ENCODE peak calls at places on chromosome 7, in five cellular contexts. One of them, this sample, is unnamed.

GRCh38 chr7:151695856-151696555 is 176.3 kb upstream of the RHEB start:
- DNase-seq in MM.1S: no peak
- DNase-seq in hepatocyte: no peak
- DNase-seq in GDM1: no peak
- DNase-seq in activated T-helper 9 cell treated with anti-CD3 and anti-CD28 coated beads, Interleukin-2, amount 50 U/mL, for 16 hours: no peak
- DNase-seq in this sample: no peak

GRCh38 chr7:142352543-142352942 is 94.7 kb upstream of the PRSS58 start:
- DNase-seq in activated T-helper 9 cell treated with anti-CD3 and anti-CD28 coated beads, Interleukin-2, amount 50 U/mL, for 16 hours: no peak
- DNase-seq in MM.1S: no peak
- DNase-seq in hepatocyte: no peak
- DNase-seq in GDM1: no peak
- DNase-seq in this sample: no peak

GRCh38 chr7:38542156-38542555 is 89.0 kb downstream of the AMPH start:
- DNase-seq in hepatocyte: no peak
- DNase-seq in activated T-helper 9 cell treated with anti-CD3 and anti-CD28 coated beads, Interleukin-2, amount 50 U/mL, for 16 hours: no peak
- DNase-seq in GDM1: no peak
- DNase-seq in MM.1S: no peak
- DNase-seq in this sample: no peak

GRCh38 chr7:12650080-12650479 is 37.4 kb upstream of the ARL4A start:
- DNase-seq in GDM1: no peak
- DNase-seq in activated T-helper 9 cell treated with anti-CD3 and anti-CD28 coated beads, Interleukin-2, amount 50 U/mL, for 16 hours: no peak
- DNase-seq in hepatocyte: no peak
- DNase-seq in MM.1S: no peak
- DNase-seq in this sample: no peak

GRCh38 chr7:104958278-104958903 is 55.6 kb upstream of the KMT2E start:
- DNase-seq in GDM1: no peak
- DNase-seq in hepatocyte: no peak
- DNase-seq in MM.1S: no peak
- DNase-seq in activated T-helper 9 cell treated with anti-CD3 and anti-CD28 coated beads, Interleukin-2, amount 50 U/mL, for 16 hours: no peak
- DNase-seq in this sample: no peak

GRCh38 chr7:32036557-32036956 is 33.6 kb downstream of the PDE1C start:
- DNase-seq in GDM1: no peak
- DNase-seq in activated T-helper 9 cell treated with anti-CD3 and anti-CD28 coated beads, Interleukin-2, amount 50 U/mL, for 16 hours: no peak
- DNase-seq in MM.1S: peak; percentile 48
- DNase-seq in hepatocyte: no peak
- DNase-seq in this sample: no peak

GRCh38 chr7:141960687-141961422 is 12.7 kb downstream of the TAS2R38 start:
- DNase-seq in hepatocyte: no peak
- DNase-seq in MM.1S: peak; percentile 49
- DNase-seq in activated T-helper 9 cell treated with anti-CD3 and anti-CD28 coated beads, Interleukin-2, amount 50 U/mL, for 16 hours: no peak
- DNase-seq in GDM1: no peak
- DNase-seq in this sample: no peak

GRCh38 chr7:2034291-2035201 is 198.2 kb downstream of the MAD1L1 start:
- DNase-seq in GDM1: no peak
- DNase-seq in hepatocyte: no peak
- DNase-seq in MM.1S: no peak
- DNase-seq in activated T-helper 9 cell treated with anti-CD3 and anti-CD28 coated beads, Interleukin-2, amount 50 U/mL, for 16 hours: no peak
- DNase-seq in this sample: no peak

GRCh38 chr7:157792954-157793353 is 456.1 kb downstream of the DNAJB6 start:
- DNase-seq in MM.1S: no peak
- DNase-seq in hepatocyte: no peak
- DNase-seq in GDM1: no peak
- DNase-seq in activated T-helper 9 cell treated with anti-CD3 and anti-CD28 coated beads, Interleukin-2, amount 50 U/mL, for 16 hours: no peak
- DNase-seq in this sample: no peak

GRCh38 chr7:68980011-68980410 is 618.3 kb upstream of the AUTS2 start:
- DNase-seq in MM.1S: no peak
- DNase-seq in GDM1: no peak
- DNase-seq in hepatocyte: no peak
- DNase-seq in activated T-helper 9 cell treated with anti-CD3 and anti-CD28 coated beads, Interleukin-2, amount 50 U/mL, for 16 hours: no peak
- DNase-seq in this sample: no peak

GRCh38 chr7:30315589-30315988 is 31.2 kb downstream of the ZNRF2 start:
- DNase-seq in GDM1: no peak
- DNase-seq in activated T-helper 9 cell treated with anti-CD3 and anti-CD28 coated beads, Interleukin-2, amount 50 U/mL, for 16 hours: no peak
- DNase-seq in hepatocyte: no peak
- DNase-seq in MM.1S: no peak
- DNase-seq in this sample: no peak

GRCh38 chr7:99137418-99138180 is 6.3 kb downstream of the SMURF1 start:
- DNase-seq in MM.1S: no peak
- DNase-seq in hepatocyte: peak; percentile 69
- DNase-seq in GDM1: no peak
- DNase-seq in activated T-helper 9 cell treated with anti-CD3 and anti-CD28 coated beads, Interleukin-2, amount 50 U/mL, for 16 hours: no peak
- DNase-seq in this sample: no peak

GRCh38 chr7:90178592-90179279 is 24.5 kb downstream of the STEAP1 start:
- DNase-seq in MM.1S: peak; percentile 54
- DNase-seq in hepatocyte: peak; percentile 15
- DNase-seq in activated T-helper 9 cell treated with anti-CD3 and anti-CD28 coated beads, Interleukin-2, amount 50 U/mL, for 16 hours: no peak
- DNase-seq in GDM1: no peak
- DNase-seq in this sample: no peak

GRCh38 chr7:149824301-149824741 is 13.9 kb upstream of the ZNF862 start:
- DNase-seq in MM.1S: no peak
- DNase-seq in activated T-helper 9 cell treated with anti-CD3 and anti-CD28 coated beads, Interleukin-2, amount 50 U/mL, for 16 hours: no peak
- DNase-seq in hepatocyte: no peak
- DNase-seq in GDM1: no peak
- DNase-seq in this sample: no peak

GRCh38 chr7:111012799-111013675 is 77.9 kb upstream of the LRRN3 start:
- DNase-seq in activated T-helper 9 cell treated with anti-CD3 and anti-CD28 coated beads, Interleukin-2, amount 50 U/mL, for 16 hours: peak; percentile 12
- DNase-seq in MM.1S: peak; percentile 76
- DNase-seq in GDM1: no peak
- DNase-seq in hepatocyte: no peak
- DNase-seq in this sample: no peak

GRCh38 chr7:2956526-2957368 is 86.9 kb downstream of the CARD11 start:
- DNase-seq in activated T-helper 9 cell treated with anti-CD3 and anti-CD28 coated beads, Interleukin-2, amount 50 U/mL, for 16 hours: peak; percentile 24
- DNase-seq in hepatocyte: peak; percentile 30
- DNase-seq in MM.1S: no peak
- DNase-seq in GDM1: peak; percentile 49
- DNase-seq in this sample: no peak

GRCh38 chr7:78197447-78197846 is 398.9 kb downstream of the PHTF2 start:
- DNase-seq in MM.1S: no peak
- DNase-seq in hepatocyte: no peak
- DNase-seq in activated T-helper 9 cell treated with anti-CD3 and anti-CD28 coated beads, Interleukin-2, amount 50 U/mL, for 16 hours: no peak
- DNase-seq in GDM1: no peak
- DNase-seq in this sample: no peak

GRCh38 chr7:45390180-45390579 is 184.0 kb upstream of the ADCY1 start:
- DNase-seq in activated T-helper 9 cell treated with anti-CD3 and anti-CD28 coated beads, Interleukin-2, amount 50 U/mL, for 16 hours: no peak
- DNase-seq in MM.1S: no peak
- DNase-seq in GDM1: no peak
- DNase-seq in hepatocyte: no peak
- DNase-seq in this sample: no peak

GRCh38 chr7:92843034-92843760 is 6.8 kb upstream of the CDK6 start:
- DNase-seq in activated T-helper 9 cell treated with anti-CD3 and anti-CD28 coated beads, Interleukin-2, amount 50 U/mL, for 16 hours: no peak
- DNase-seq in GDM1: no peak
- DNase-seq in hepatocyte: no peak
- DNase-seq in MM.1S: no peak
- DNase-seq in this sample: no peak

GRCh38 chr7:2015251-2015871 is 217.4 kb downstream of the MAD1L1 start:
- DNase-seq in hepatocyte: no peak
- DNase-seq in MM.1S: no peak
- DNase-seq in activated T-helper 9 cell treated with anti-CD3 and anti-CD28 coated beads, Interleukin-2, amount 50 U/mL, for 16 hours: no peak
- DNase-seq in GDM1: no peak
- DNase-seq in this sample: peak; percentile 10

GRCh38 chr7:55107946-55108345 is 89.1 kb downstream of the EGFR start:
- DNase-seq in MM.1S: no peak
- DNase-seq in hepatocyte: no peak
- DNase-seq in activated T-helper 9 cell treated with anti-CD3 and anti-CD28 coated beads, Interleukin-2, amount 50 U/mL, for 16 hours: no peak
- DNase-seq in GDM1: no peak
- DNase-seq in this sample: no peak

GRCh38 chr7:128672927-128673517 is 930 bp downstream of the GARIN1A start:
- DNase-seq in activated T-helper 9 cell treated with anti-CD3 and anti-CD28 coated beads, Interleukin-2, amount 50 U/mL, for 16 hours: no peak
- DNase-seq in MM.1S: no peak
- DNase-seq in GDM1: no peak
- DNase-seq in hepatocyte: peak; percentile 37
- DNase-seq in this sample: no peak

GRCh38 chr7:49644402-49645166 is 128.9 kb upstream of the VWC2 start:
- DNase-seq in GDM1: no peak
- DNase-seq in hepatocyte: no peak
- DNase-seq in MM.1S: no peak
- DNase-seq in activated T-helper 9 cell treated with anti-CD3 and anti-CD28 coated beads, Interleukin-2, amount 50 U/mL, for 16 hours: no peak
- DNase-seq in this sample: no peak

GRCh38 chr7:44065431-44066110 is at the start of gene PGAM2:
- DNase-seq in activated T-helper 9 cell treated with anti-CD3 and anti-CD28 coated beads, Interleukin-2, amount 50 U/mL, for 16 hours: no peak
- DNase-seq in GDM1: no peak
- DNase-seq in MM.1S: no peak
- DNase-seq in hepatocyte: no peak
- DNase-seq in this sample: no peak

GRCh38 chr7:90349305-90349704 is 2.8 kb downstream of the GTPBP10 start:
- DNase-seq in MM.1S: no peak
- DNase-seq in activated T-helper 9 cell treated with anti-CD3 and anti-CD28 coated beads, Interleukin-2, amount 50 U/mL, for 16 hours: no peak
- DNase-seq in GDM1: no peak
- DNase-seq in hepatocyte: no peak
- DNase-seq in this sample: no peak

GRCh38 chr7:18352339-18353255 is 143.0 kb upstream of the HDAC9 start:
- DNase-seq in GDM1: no peak
- DNase-seq in activated T-helper 9 cell treated with anti-CD3 and anti-CD28 coated beads, Interleukin-2, amount 50 U/mL, for 16 hours: no peak
- DNase-seq in MM.1S: peak; percentile 65
- DNase-seq in hepatocyte: peak; percentile 73
- DNase-seq in this sample: no peak